ENCODE peak calls at places on chromosomes 1 and 21, in eight cellular contexts. N is pancreas, S is endodermal cell, X is neural progenitor cell, L is keratinocyte, C is endothelial cell of umbilical vein, K is breast epithelium, Z is thoracic aorta. Y is an unnamed sample. For H3K27me3 and H3K4me1, the result is how much of the 10 kb centered on the place peaks cover.

GRCh38 chr1:67722292-67722944 is 37.4 kb downstream of the GADD45A start:
- DNase-seq in N (no peak), S (no peak), X (no peak), L (no peak), C (no peak), K (no peak), Z (no peak), Y (no peak)

GRCh38 chr1:97038410-97038809 is 316.8 kb downstream of the PTBP2 start:
- DNase-seq in N (no peak), S (no peak), X (no peak), L (no peak), C (no peak), K (no peak), Z (no peak), Y (no peak)

GRCh38 chr1:146032613-146033219 is 11.2 kb upstream of the HJV start:
- DNase-seq in N (no peak), S (no peak), X (peak), L (no peak), C (peak), K (no peak), Z (no peak), Y (no peak)

GRCh38 chr1:30533796-30534550 is 189.4 kb downstream of the MATN1 start:
- DNase-seq in N (no peak), S (no peak), X (no peak), L (no peak), C (no peak), K (no peak), Z (no peak), Y (no peak)

GRCh38 chr1:117258791-117259190 is 48.1 kb upstream of the VTCN1 start:
- DNase-seq in N (no peak), S (no peak), X (no peak), L (no peak), C (no peak), K (no peak), Z (no peak), Y (no peak)

GRCh38 chr1:179310721-179311120 is 17.1 kb downstream of the SOAT1 start:
- DNase-seq in N (no peak), S (no peak), X (no peak), L (peak), C (peak), K (no peak), Z (no peak), Y (no peak)

GRCh38 chr1:159991513-159991912 is 37.5 kb upstream of the SLAMF9 start:
- DNase-seq in N (no peak), S (peak), X (no peak), L (peak), C (no peak), K (no peak), Z (no peak), Y (no peak)

GRCh38 chr1:44592208-44593145 is 81.8 kb downstream of the TMEM53 start:
- DNase-seq in N (no peak), S (peak), X (no peak), L (no peak), C (no peak), K (no peak), Z (no peak), Y (no peak)

GRCh38 chr1:64387382-64388066 is 82.4 kb upstream of the CACHD1 start:
- DNase-seq in N (no peak), S (no peak), X (no peak), L (no peak), C (no peak), K (no peak), Z (no peak), Y (no peak)

GRCh38 chr21:29300547-29301138 is 1.9 kb downstream of the BACH1 start:
- DNase-seq in N (no peak), S (no peak), X (no peak), L (no peak), C (no peak), K (no peak), Z (no peak), Y (no peak)

GRCh38 chr1:40391688-40392145 is 18.2 kb downstream of the SMAP2 start:
- DNase-seq in N (no peak), S (no peak), X (no peak), L (no peak), C (no peak), K (no peak), Z (no peak), Y (no peak)

GRCh38 chr1:88001460-88001859 is 672.8 kb downstream of the LMO4 start:
- DNase-seq in N (no peak), S (no peak), X (no peak), L (no peak), C (peak), K (no peak), Z (no peak), Y (no peak)

GRCh38 chr1:45972621-45973020 is 159.8 kb downstream of the PIK3R3 start:
- DNase-seq in N (no peak), S (no peak), X (no peak), L (no peak), C (no peak), K (no peak), Z (no peak), Y (no peak)

GRCh38 chr21:43775795-43776430 is at the start of gene CSTB:
- DNase-seq in N (peak), S (peak), X (peak), L (no peak), C (peak), K (peak), Z (peak), Y (peak)

GRCh38 chr1:119084651-119085262 is 55.7 kb downstream of the WARS2 start:
- DNase-seq in N (no peak), S (no peak), X (no peak), L (no peak), C (no peak), K (no peak), Z (no peak), Y (no peak)

GRCh38 chr1:22600071-22600816 is 36.2 kb upstream of the C1QA start:
- DNase-seq in N (no peak), S (peak), X (no peak), L (no peak), C (no peak), K (no peak), Z (no peak), Y (no peak)

GRCh38 chr1:28163496-28164120 is 12.9 kb downstream of the PTAFR start:
- DNase-seq in N (no peak), S (peak), X (no peak), L (no peak), C (no peak), K (no peak), Z (no peak), Y (no peak)

GRCh38 chr1:37288900-37289299 is 185.5 kb upstream of the ZC3H12A start:
- DNase-seq in N (no peak), S (no peak), X (no peak), L (no peak), C (no peak), K (no peak), Z (no peak), Y (no peak)

GRCh38 chr1:37294096-37294495 is 180.3 kb upstream of the ZC3H12A start:
- DNase-seq in N (no peak), S (no peak), X (no peak), L (no peak), C (no peak), K (no peak), Z (no peak), Y (no peak)

GRCh38 chr1:37294514-37294913 is 179.9 kb upstream of the ZC3H12A start:
- DNase-seq in N (no peak), S (no peak), X (no peak), L (no peak), C (no peak), K (no peak), Z (no peak), Y (no peak)

GRCh38 chr1:37286881-37287280 is 187.5 kb upstream of the ZC3H12A start:
- DNase-seq in N (no peak), S (no peak), X (no peak), L (no peak), C (no peak), K (no peak), Z (no peak), Y (no peak)

DNA sequence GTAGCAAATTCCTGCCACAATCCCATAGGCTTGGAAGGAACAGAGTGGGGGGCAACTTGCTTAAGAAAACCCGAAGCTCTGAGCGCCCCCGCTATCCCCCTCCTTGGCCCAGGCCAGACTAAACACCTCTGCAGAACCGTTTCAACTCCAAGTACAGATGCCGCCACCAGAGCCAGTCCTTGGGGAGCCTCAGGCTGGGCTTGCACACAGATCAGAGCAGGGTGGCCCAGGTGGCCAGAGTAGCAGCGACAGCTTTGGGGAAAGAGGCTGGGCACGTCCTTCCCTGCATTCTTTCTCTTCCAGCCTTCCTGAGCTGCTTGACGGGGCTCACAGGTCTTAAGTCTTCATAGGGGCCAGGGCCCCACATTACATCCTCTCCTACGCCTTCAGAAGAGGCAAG is 181.6 kb upstream of the ZC3H12A start:
- DNase-seq in N (no peak), S (no peak), X (peak), L (no peak), C (no peak), K (no peak), Z (no peak), Y (no peak)
- H3K27me3 ChIP-seq in N (under half), S (under half), X (under half), L (under half), C (under half), K (under half), Z (under half), Y (under half)

GRCh38 chr1:184146202-184146601 is 94.7 kb downstream of the TSEN15 start:
- DNase-seq in N (no peak), S (no peak), X (no peak), L (no peak), C (no peak), K (no peak), Z (no peak), Y (no peak)
- H3K4me1 ChIP-seq in N (under half), S (under half), X (under half), L (under half), C (under half), K (under half), Z (under half), Y (under half)

GRCh38 chr1:1542766-1543705 is 2.6 kb upstream of the TMEM240 start:
- DNase-seq in N (no peak), S (no peak), X (no peak), L (no peak), C (no peak), K (no peak), Z (no peak), Y (no peak)

GRCh38 chr1:1539310-1540014 is 962 bp downstream of the TMEM240 start:
- DNase-seq in N (peak), S (peak), X (peak), L (no peak), C (peak), K (no peak), Z (no peak), Y (no peak)

GRCh38 chr1:1540015-1540816 is at the start of gene TMEM240:
- DNase-seq in N (no peak), S (peak), X (peak), L (no peak), C (peak), K (peak), Z (peak), Y (peak)

GRCh38 chr1:1541956-1542765 is 1.7 kb upstream of the TMEM240 start:
- DNase-seq in N (peak), S (no peak), X (no peak), L (no peak), C (no peak), K (no peak), Z (no peak), Y (no peak)

DNA sequence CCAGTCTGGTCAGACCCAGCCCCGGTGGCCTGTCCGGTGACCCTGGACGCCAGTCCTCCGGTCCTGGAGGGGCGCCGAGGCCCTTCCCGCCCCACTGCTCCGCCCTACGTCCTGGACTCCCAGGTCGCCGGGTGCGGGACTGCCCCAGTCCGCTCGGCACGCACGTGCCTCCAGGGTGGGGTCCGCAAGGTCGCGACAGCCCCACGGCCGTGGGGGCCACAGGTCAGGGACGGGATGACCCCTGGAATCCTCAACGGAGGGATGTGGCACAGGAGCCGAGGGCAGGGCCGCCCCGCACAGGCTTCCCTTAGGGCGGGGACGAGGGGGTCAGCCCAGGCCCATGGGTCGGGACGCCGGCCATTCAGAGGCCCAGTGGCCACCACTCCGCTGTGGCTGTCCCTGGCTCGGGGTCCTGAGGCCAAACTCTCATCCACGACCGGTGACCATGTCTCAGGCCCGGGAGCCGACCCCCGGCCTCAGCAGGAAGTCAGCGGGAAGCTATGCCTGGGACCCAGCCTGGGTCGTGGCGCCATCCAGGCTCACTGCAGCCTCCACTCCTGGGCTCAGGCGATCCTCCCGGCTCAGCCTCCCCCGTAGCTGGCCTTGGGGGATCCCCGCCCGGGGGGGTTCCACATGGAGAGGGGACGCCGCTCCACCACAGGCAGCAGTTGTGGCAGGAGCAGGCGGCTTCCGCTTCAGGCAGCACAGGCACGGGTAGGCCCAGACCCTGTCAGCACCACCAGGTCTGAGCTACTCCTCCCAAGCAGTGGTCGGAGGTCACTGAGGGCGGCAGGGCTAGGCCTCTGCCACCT is 599 bp upstream of the TMEM240 start:
- DNase-seq in N (peak), S (no peak), X (no peak), L (no peak), C (no peak), K (no peak), Z (no peak), Y (no peak)
- H3K27ac ChIP-seq in N (no peak), S (no peak), X (no peak), L (no peak), C (no peak), K (peak), Z (peak), Y (no peak)

GRCh38 chr1:3038113-3038551 is 16.9 kb downstream of the ACTRT2 start:
- DNase-seq in N (peak), S (no peak), X (no peak), L (no peak), C (no peak), K (no peak), Z (no peak), Y (peak)

GRCh38 chr1:3035871-3036645 is 14.8 kb downstream of the ACTRT2 start:
- DNase-seq in N (peak), S (no peak), X (no peak), L (no peak), C (no peak), K (no peak), Z (no peak), Y (peak)

GRCh38 chr1:3038571-3039181 is 17.4 kb downstream of the ACTRT2 start:
- DNase-seq in N (peak), S (no peak), X (no peak), L (no peak), C (no peak), K (no peak), Z (no peak), Y (peak)

GRCh38 chr1:3036646-3037280 is 15.5 kb downstream of the ACTRT2 start:
- DNase-seq in N (no peak), S (no peak), X (no peak), L (no peak), C (no peak), K (no peak), Z (no peak), Y (no peak)

DNA sequence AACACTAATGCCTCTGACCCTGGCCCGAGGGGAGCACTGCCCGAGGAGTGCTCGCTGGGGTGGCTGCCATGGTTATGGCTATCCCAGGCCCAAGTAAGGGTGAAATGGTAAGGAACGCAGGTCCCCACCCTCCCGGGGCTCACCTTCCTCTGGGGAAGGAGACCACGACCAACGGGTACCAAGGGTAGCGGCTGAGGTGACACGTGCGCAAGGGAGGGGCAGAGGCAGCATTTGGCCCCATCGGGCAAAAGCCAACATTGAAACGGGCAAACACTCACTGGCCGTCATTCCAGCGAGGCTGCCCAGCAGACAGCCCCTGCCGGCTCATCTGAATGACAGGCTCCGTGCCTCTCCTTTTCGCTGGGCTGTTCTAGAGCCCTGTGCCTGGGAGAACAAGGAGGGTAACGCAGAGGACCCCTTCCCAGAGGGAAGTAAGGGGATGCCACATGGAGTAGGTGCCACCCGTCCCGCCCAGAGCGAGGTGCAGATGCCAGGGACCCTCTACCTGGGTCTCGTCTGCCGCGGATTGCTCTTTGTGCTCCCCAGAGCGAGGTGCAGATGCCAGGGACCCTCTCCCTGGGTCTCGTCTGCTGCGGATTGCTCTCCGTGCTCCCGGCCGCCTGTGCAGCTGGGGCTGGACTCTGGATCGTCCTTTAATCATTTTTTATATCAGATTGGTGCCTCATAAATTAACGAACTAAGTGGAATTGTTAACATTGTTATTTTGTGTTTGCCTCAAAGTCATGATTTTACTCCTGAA is 16.2 kb downstream of the ACTRT2 start:
- DNase-seq in N (peak), S (no peak), X (no peak), L (no peak), C (no peak), K (no peak), Z (no peak), Y (peak)
- H3K27me3 ChIP-seq in N (under half), S (under half), X (under half), L (under half), C (under half), K (under half), Z (under half), Y (under half)

GRCh38 chr1:115117303-115117702 is 28.0 kb upstream of the TSPAN2 start:
- DNase-seq in N (no peak), S (no peak), X (no peak), L (no peak), C (no peak), K (peak), Z (no peak), Y (no peak)

GRCh38 chr1:115123116-115123515 is 33.8 kb upstream of the TSPAN2 start:
- DNase-seq in N (no peak), S (no peak), X (no peak), L (no peak), C (no peak), K (no peak), Z (no peak), Y (no peak)

GRCh38 chr1:115118086-115118485 is 28.8 kb upstream of the TSPAN2 start:
- DNase-seq in N (no peak), S (no peak), X (no peak), L (no peak), C (no peak), K (peak), Z (no peak), Y (no peak)

GRCh38 chr1:115118596-115118995 is 29.3 kb upstream of the TSPAN2 start:
- DNase-seq in N (no peak), S (no peak), X (no peak), L (no peak), C (no peak), K (no peak), Z (no peak), Y (no peak)

DNA sequence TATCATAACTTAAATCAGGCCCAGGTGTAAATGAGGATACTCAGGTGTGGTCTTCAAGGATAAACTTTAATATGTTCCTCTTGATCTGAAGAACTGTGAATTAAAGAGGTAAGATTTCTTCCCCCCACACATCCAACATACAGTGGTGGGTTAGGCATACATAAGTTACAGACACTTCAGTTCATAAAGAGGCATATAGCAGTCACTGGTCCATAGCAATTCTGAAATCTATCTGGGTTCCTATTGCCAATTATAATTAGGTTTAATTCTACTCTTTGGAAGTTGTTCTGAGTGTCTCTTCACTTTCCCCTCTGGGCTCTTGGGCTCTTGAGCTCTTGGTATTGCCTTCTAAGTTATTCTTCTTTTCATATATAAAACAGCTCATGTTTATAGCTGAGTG is 32.5 kb upstream of the TSPAN2 start:
- DNase-seq in N (no peak), S (no peak), X (no peak), L (no peak), C (no peak), K (no peak), Z (no peak), Y (no peak)
- H3K4me1 ChIP-seq in N (under half), S (under half), X (under half), L (under half), C (under half), K (under half), Z (under half), Y (under half)

DNA sequence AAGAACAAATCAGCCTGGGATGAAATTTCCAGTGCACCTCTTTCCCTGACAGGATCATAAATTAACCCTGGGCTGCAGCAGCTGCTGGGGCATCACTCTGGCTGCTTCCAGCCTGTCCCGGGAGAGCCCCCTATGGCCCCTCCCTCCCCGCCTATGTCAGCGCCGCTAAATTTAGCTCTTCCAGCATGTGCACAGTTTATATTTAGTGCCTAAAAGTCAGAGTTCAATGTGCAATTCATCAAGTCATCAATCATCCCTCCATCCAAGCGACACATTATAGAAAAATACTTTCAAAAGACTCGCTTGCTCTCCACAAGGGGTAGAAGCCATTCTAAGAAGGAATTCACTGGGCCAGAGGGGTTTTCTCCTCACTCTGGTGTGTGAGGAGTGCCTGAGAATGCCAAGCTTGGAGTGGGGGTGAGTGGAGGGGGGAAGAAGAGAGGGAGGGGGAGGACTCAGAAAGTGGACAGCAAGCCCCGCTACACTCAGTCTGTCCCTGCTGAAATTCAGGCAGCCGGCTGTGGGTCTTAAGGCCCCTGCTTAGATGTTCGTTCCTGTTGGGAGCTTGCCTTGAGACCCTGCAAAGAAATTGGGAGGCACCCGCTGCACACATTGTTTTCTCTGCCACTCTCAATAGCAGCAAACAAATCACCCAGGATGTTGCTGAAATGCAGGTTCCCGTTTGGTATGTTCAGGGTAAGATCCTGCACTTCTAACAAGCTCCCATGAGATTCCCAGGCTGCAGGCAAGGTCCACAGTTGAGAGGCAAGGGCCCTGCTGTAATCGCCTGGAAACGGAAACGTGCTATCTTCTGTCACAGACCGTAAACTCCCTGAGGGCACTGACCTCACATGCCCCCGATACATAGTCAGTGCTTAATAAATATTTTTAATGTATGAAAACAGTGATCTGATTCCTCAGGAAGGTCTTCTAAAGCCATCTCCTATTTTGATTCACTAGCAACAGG is 37.6 kb downstream of the XCL1 start:
- DNase-seq in N (no peak), S (no peak), X (peak), L (no peak), C (no peak), K (no peak), Z (no peak), Y (no peak)
- H3K27ac ChIP-seq in N (no peak), S (peak), X (no peak), L (no peak), C (no peak), K (no peak), Z (peak), Y (no peak)

Y was measured in left lung.